ENCODE peak calls at places on chromosomes 1 and 21, in nine cellular contexts. One of them, this sample, is unnamed.

GRCh38 chr1:11407301-11407994 is 71.5 kb upstream of the DISP3 start:
- DNase-seq in fibroblast of pulmonary artery: no peak
- DNase-seq in vagina: no peak
- DNase-seq in MM.1S: no peak
- DNase-seq in Panc1: no peak
- DNase-seq in foreskin fibroblast: no peak
- DNase-seq in ovary: no peak
- DNase-seq in pancreas: no peak
- DNase-seq in GM06990: no peak
- DNase-seq in this sample: no peak

GRCh38 chr1:243924188-243924587 is 74.1 kb upstream of the AKT3 start:
- DNase-seq in fibroblast of pulmonary artery: peak
- DNase-seq in vagina: no peak
- DNase-seq in MM.1S: no peak
- DNase-seq in Panc1: no peak
- DNase-seq in foreskin fibroblast: peak
- DNase-seq in ovary: no peak
- DNase-seq in pancreas: no peak
- DNase-seq in GM06990: no peak
- DNase-seq in this sample: peak

GRCh38 chr21:42346866-42347600 is 3.8 kb downstream of the TFF2 start:
- DNase-seq in fibroblast of pulmonary artery: no peak
- DNase-seq in vagina: peak
- DNase-seq in MM.1S: no peak
- DNase-seq in Panc1: no peak
- DNase-seq in foreskin fibroblast: no peak
- DNase-seq in ovary: no peak
- DNase-seq in pancreas: no peak
- DNase-seq in GM06990: no peak
- DNase-seq in this sample: no peak

GRCh38 chr1:92934395-92935378 is 26.6 kb downstream of the DIPK1A start:
- DNase-seq in fibroblast of pulmonary artery: peak
- DNase-seq in vagina: no peak
- DNase-seq in MM.1S: peak
- DNase-seq in Panc1: no peak
- DNase-seq in foreskin fibroblast: peak
- DNase-seq in ovary: peak
- DNase-seq in pancreas: peak
- DNase-seq in GM06990: no peak
- DNase-seq in this sample: peak

GRCh38 chr1:244675167-244675566 is 22.2 kb downstream of the DESI2 start:
- DNase-seq in fibroblast of pulmonary artery: no peak
- DNase-seq in vagina: no peak
- DNase-seq in MM.1S: no peak
- DNase-seq in Panc1: no peak
- DNase-seq in foreskin fibroblast: no peak
- DNase-seq in ovary: no peak
- DNase-seq in pancreas: no peak
- DNase-seq in GM06990: no peak
- DNase-seq in this sample: no peak

GRCh38 chr1:113905435-113905861 is 322 bp downstream of the DCLRE1B start:
- DNase-seq in fibroblast of pulmonary artery: no peak
- DNase-seq in vagina: no peak
- DNase-seq in MM.1S: peak
- DNase-seq in Panc1: no peak
- DNase-seq in foreskin fibroblast: no peak
- DNase-seq in ovary: no peak
- DNase-seq in pancreas: no peak
- DNase-seq in GM06990: no peak
- DNase-seq in this sample: peak

GRCh38 chr21:29299046-29299905 is 554 bp downstream of the BACH1 start:
- DNase-seq in fibroblast of pulmonary artery: peak
- DNase-seq in vagina: no peak
- DNase-seq in MM.1S: peak
- DNase-seq in Panc1: no peak
- DNase-seq in foreskin fibroblast: peak
- DNase-seq in ovary: peak
- DNase-seq in pancreas: peak
- DNase-seq in GM06990: peak
- DNase-seq in this sample: peak

GRCh38 chr1:205920159-205920558 is 23.1 kb downstream of the SLC26A9 start:
- DNase-seq in fibroblast of pulmonary artery: peak
- DNase-seq in vagina: no peak
- DNase-seq in MM.1S: no peak
- DNase-seq in Panc1: no peak
- DNase-seq in foreskin fibroblast: no peak
- DNase-seq in ovary: no peak
- DNase-seq in pancreas: no peak
- DNase-seq in GM06990: no peak
- DNase-seq in this sample: no peak

GRCh38 chr1:228695015-228695955 is 40.0 kb upstream of the RHOU start:
- DNase-seq in fibroblast of pulmonary artery: no peak
- DNase-seq in vagina: no peak
- DNase-seq in MM.1S: no peak
- DNase-seq in Panc1: no peak
- DNase-seq in foreskin fibroblast: no peak
- DNase-seq in ovary: no peak
- DNase-seq in pancreas: no peak
- DNase-seq in GM06990: no peak
- DNase-seq in this sample: peak

GRCh38 chr1:228687562-228687961 is 47.7 kb upstream of the RHOU start:
- DNase-seq in fibroblast of pulmonary artery: no peak
- DNase-seq in vagina: no peak
- DNase-seq in MM.1S: no peak
- DNase-seq in Panc1: no peak
- DNase-seq in foreskin fibroblast: no peak
- DNase-seq in ovary: no peak
- DNase-seq in pancreas: no peak
- DNase-seq in GM06990: no peak
- DNase-seq in this sample: no peak

GRCh38 chr1:228689255-228689654 is 46.0 kb upstream of the RHOU start:
- DNase-seq in fibroblast of pulmonary artery: no peak
- DNase-seq in vagina: no peak
- DNase-seq in MM.1S: no peak
- DNase-seq in Panc1: no peak
- DNase-seq in foreskin fibroblast: no peak
- DNase-seq in ovary: no peak
- DNase-seq in pancreas: no peak
- DNase-seq in GM06990: no peak
- DNase-seq in this sample: no peak

GRCh38 chr1:228697209-228698016 is 37.9 kb upstream of the RHOU start:
- DNase-seq in fibroblast of pulmonary artery: peak
- DNase-seq in vagina: no peak
- DNase-seq in MM.1S: no peak
- DNase-seq in Panc1: no peak
- DNase-seq in foreskin fibroblast: peak
- DNase-seq in ovary: peak
- DNase-seq in pancreas: peak
- DNase-seq in GM06990: no peak
- DNase-seq in this sample: peak

DNA sequence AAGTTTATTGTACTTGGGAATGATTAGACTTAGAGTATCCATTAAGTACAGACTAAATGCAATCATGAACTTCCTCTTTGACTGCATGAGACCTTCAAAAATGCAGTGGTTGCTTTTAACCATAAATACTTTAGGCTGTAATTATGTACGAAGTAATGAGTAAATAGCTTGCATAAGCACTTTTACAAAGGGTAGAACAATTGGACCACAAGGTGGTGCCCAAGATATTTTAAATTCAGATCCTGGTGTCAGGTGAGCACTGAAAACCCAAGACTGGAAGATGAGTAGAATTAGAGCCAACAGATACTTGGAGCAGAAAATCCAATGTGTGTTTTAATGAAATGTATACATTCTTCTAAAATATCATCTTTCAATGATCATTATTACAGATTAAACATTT is 43.4 kb upstream of the RHOU start:
- DNase-seq in fibroblast of pulmonary artery: peak
- DNase-seq in vagina: no peak
- DNase-seq in MM.1S: peak
- DNase-seq in Panc1: peak
- DNase-seq in foreskin fibroblast: peak
- DNase-seq in ovary: no peak
- DNase-seq in pancreas: peak
- DNase-seq in GM06990: no peak
- DNase-seq in this sample: peak
- TF ChIP-seq CTCF in fibroblast of pulmonary artery: peak
- TF ChIP-seq CTCF in vagina: no peak
- TF ChIP-seq CTCF in MM.1S: peak
- TF ChIP-seq CTCF in Panc1: peak
- TF ChIP-seq CTCF in foreskin fibroblast: no peak
- TF ChIP-seq CTCF in ovary: no peak
- TF ChIP-seq CTCF in pancreas: peak
- TF ChIP-seq CTCF in GM06990: peak
- TF ChIP-seq CTCF in this sample: peak

GRCh38 chr1:84889437-84889836 is 3.6 kb downstream of the LPAR3 start:
- DNase-seq in fibroblast of pulmonary artery: peak
- DNase-seq in vagina: no peak
- DNase-seq in MM.1S: no peak
- DNase-seq in Panc1: no peak
- DNase-seq in foreskin fibroblast: no peak
- DNase-seq in ovary: no peak
- DNase-seq in pancreas: no peak
- DNase-seq in GM06990: no peak
- DNase-seq in this sample: peak

GRCh38 chr1:84896279-84896678 is 3.3 kb upstream of the LPAR3 start:
- DNase-seq in fibroblast of pulmonary artery: no peak
- DNase-seq in vagina: no peak
- DNase-seq in MM.1S: no peak
- DNase-seq in Panc1: no peak
- DNase-seq in foreskin fibroblast: no peak
- DNase-seq in ovary: no peak
- DNase-seq in pancreas: no peak
- DNase-seq in GM06990: no peak
- DNase-seq in this sample: no peak

GRCh38 chr1:84888753-84889152 is 4.3 kb downstream of the LPAR3 start:
- DNase-seq in fibroblast of pulmonary artery: no peak
- DNase-seq in vagina: no peak
- DNase-seq in MM.1S: no peak
- DNase-seq in Panc1: no peak
- DNase-seq in foreskin fibroblast: no peak
- DNase-seq in ovary: no peak
- DNase-seq in pancreas: no peak
- DNase-seq in GM06990: no peak
- DNase-seq in this sample: no peak

GRCh38 chr1:84890581-84890980 is 2.4 kb downstream of the LPAR3 start:
- DNase-seq in fibroblast of pulmonary artery: no peak
- DNase-seq in vagina: no peak
- DNase-seq in MM.1S: no peak
- DNase-seq in Panc1: no peak
- DNase-seq in foreskin fibroblast: no peak
- DNase-seq in ovary: no peak
- DNase-seq in pancreas: no peak
- DNase-seq in GM06990: no peak
- DNase-seq in this sample: no peak

GRCh38 chr1:84892657-84893618 is at the start of gene LPAR3:
- DNase-seq in fibroblast of pulmonary artery: peak
- DNase-seq in vagina: no peak
- DNase-seq in MM.1S: no peak
- DNase-seq in Panc1: no peak
- DNase-seq in foreskin fibroblast: peak
- DNase-seq in ovary: no peak
- DNase-seq in pancreas: peak
- DNase-seq in GM06990: no peak
- DNase-seq in this sample: no peak
- TF ChIP-seq CTCF in fibroblast of pulmonary artery: no peak
- TF ChIP-seq CTCF in vagina: no peak
- TF ChIP-seq CTCF in MM.1S: no peak
- TF ChIP-seq CTCF in Panc1: peak
- TF ChIP-seq CTCF in foreskin fibroblast: no peak
- TF ChIP-seq CTCF in ovary: no peak
- TF ChIP-seq CTCF in pancreas: no peak
- TF ChIP-seq CTCF in GM06990: no peak
- TF ChIP-seq CTCF in this sample: no peak

GRCh38 chr1:18568489-18568888 is 62.2 kb upstream of the PAX7 start:
- DNase-seq in fibroblast of pulmonary artery: no peak
- DNase-seq in vagina: no peak
- DNase-seq in MM.1S: no peak
- DNase-seq in Panc1: no peak
- DNase-seq in foreskin fibroblast: no peak
- DNase-seq in ovary: no peak
- DNase-seq in pancreas: no peak
- DNase-seq in GM06990: no peak
- DNase-seq in this sample: no peak

GRCh38 chr1:18572022-18572920 is 58.4 kb upstream of the PAX7 start:
- DNase-seq in fibroblast of pulmonary artery: no peak
- DNase-seq in vagina: no peak
- DNase-seq in MM.1S: no peak
- DNase-seq in Panc1: no peak
- DNase-seq in foreskin fibroblast: no peak
- DNase-seq in ovary: no peak
- DNase-seq in pancreas: no peak
- DNase-seq in GM06990: no peak
- DNase-seq in this sample: no peak

GRCh38 chr1:18573170-18573569 is 57.5 kb upstream of the PAX7 start:
- DNase-seq in fibroblast of pulmonary artery: no peak
- DNase-seq in vagina: no peak
- DNase-seq in MM.1S: no peak
- DNase-seq in Panc1: no peak
- DNase-seq in foreskin fibroblast: no peak
- DNase-seq in ovary: no peak
- DNase-seq in pancreas: no peak
- DNase-seq in GM06990: no peak
- DNase-seq in this sample: no peak

GRCh38 chr1:18569251-18569650 is 61.4 kb upstream of the PAX7 start:
- DNase-seq in fibroblast of pulmonary artery: no peak
- DNase-seq in vagina: no peak
- DNase-seq in MM.1S: no peak
- DNase-seq in Panc1: no peak
- DNase-seq in foreskin fibroblast: no peak
- DNase-seq in ovary: no peak
- DNase-seq in pancreas: no peak
- DNase-seq in GM06990: no peak
- DNase-seq in this sample: no peak

DNA sequence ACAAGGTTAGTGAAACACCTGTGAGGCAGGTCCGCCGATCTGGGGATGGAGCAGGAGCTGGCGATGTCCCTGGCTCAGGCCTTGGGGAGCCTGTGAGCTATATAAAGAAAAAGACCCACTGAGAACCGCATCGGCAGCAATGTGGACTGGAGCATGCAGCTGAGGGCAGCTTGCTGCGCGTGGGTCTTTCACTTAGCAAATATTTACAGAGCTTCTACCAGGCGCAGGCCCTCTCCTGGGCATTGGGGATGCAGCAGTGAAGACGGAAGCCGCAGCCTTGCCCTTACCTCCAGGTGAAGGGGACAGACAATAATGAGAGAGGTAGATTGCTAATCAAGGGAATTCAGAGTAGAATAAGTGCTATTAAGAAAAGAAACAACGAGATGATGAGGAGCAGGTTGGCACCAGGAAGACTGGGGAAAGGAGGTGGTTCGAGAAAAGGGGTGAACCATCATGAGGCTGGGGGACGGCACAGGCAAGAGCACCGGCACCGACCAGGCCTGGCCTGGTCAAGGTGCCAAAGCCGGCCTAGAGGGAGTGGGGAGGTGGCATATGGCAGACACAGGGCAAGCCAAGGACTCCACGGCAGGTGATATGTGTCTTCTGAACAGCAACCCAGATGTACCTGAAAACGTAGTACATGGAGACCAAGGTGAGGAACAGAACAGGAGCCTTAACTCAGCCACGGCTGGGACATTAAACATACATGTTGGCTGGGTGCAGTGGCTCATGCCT is 60.7 kb upstream of the PAX7 start:
- DNase-seq in fibroblast of pulmonary artery: no peak
- DNase-seq in vagina: no peak
- DNase-seq in MM.1S: no peak
- DNase-seq in Panc1: no peak
- DNase-seq in foreskin fibroblast: no peak
- DNase-seq in ovary: no peak
- DNase-seq in pancreas: no peak
- DNase-seq in GM06990: no peak
- DNase-seq in this sample: no peak
- TF ChIP-seq CTCF in fibroblast of pulmonary artery: no peak
- TF ChIP-seq CTCF in vagina: no peak
- TF ChIP-seq CTCF in MM.1S: no peak
- TF ChIP-seq CTCF in Panc1: no peak
- TF ChIP-seq CTCF in foreskin fibroblast: no peak
- TF ChIP-seq CTCF in ovary: no peak
- TF ChIP-seq CTCF in pancreas: no peak
- TF ChIP-seq CTCF in GM06990: no peak
- TF ChIP-seq CTCF in this sample: no peak

DNA sequence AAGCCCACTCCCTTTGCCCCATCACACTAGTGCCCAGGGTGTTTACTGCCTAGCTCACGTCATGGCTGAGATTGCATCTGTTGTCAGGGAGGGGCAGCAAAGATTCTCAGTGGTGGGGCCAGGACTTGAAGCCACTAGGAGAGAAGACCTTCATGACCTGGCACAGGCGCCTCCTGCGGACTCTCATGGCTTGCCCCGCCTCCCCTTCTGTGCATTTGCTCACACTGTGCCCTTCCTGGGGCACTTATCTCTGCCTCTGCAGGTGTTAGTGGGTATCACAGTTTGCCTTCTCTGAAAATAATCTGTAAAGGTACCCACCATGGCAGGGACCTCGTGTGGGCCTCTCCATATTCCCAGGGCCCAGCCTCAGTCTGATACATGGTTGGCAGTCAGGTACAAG is 20.1 kb downstream of the PTPRU start:
- DNase-seq in fibroblast of pulmonary artery: no peak
- DNase-seq in vagina: no peak
- DNase-seq in MM.1S: no peak
- DNase-seq in Panc1: no peak
- DNase-seq in foreskin fibroblast: no peak
- DNase-seq in ovary: no peak
- DNase-seq in pancreas: no peak
- DNase-seq in GM06990: no peak
- DNase-seq in this sample: no peak
- TF ChIP-seq CTCF in fibroblast of pulmonary artery: no peak
- TF ChIP-seq CTCF in vagina: no peak
- TF ChIP-seq CTCF in MM.1S: peak
- TF ChIP-seq CTCF in Panc1: no peak
- TF ChIP-seq CTCF in foreskin fibroblast: no peak
- TF ChIP-seq CTCF in ovary: no peak
- TF ChIP-seq CTCF in pancreas: no peak
- TF ChIP-seq CTCF in GM06990: peak
- TF ChIP-seq CTCF in this sample: no peak

This sample was measured in MCF 10A.